ENCODE peak calls at places on chromosomes 11 and 22, in five cellular contexts. Q is HCT116, J is GM12878, M is H1, A is HepG2. F is an unnamed sample.
A peak's percentile ranks its signal among the peaks of the same experiment; 100 is the strongest.

GRCh38 chr22:46902998-46903916 is 140.8 kb downstream of the TBC1D22A start:
- DNase-seq in M (no peak), J (no peak), A (no peak), Q (no peak), F (no peak)

GRCh38 chr22:35705141-35705540 is 12.5 kb upstream of the APOL5 start:
- DNase-seq in A (no peak), Q (no peak), J (no peak), M (no peak), F (no peak)

GRCh38 chr11:134151083-134151747 is 72.6 kb downstream of the NCAPD3 start:
- DNase-seq in A (no peak), M (no peak), J (no peak), Q (no peak), F (no peak)

GRCh38 chr11:109026891-109027489 is 362.1 kb downstream of the DDX10 start:
- DNase-seq in Q (no peak), A (no peak), J (no peak), M (no peak), F (no peak)

GRCh38 chr11:107856180-107856980 is 2.2 kb downstream of the SLC35F2 start:
- DNase-seq in J (no peak), Q (peak; percentile 33), A (no peak), M (no peak), F (no peak)

GRCh38 chr22:45581549-45582080 is 78.9 kb downstream of the FBLN1 start:
- DNase-seq in A (no peak), J (no peak), Q (no peak), M (no peak), F (no peak)

GRCh38 chr11:14065153-14065552 is 102.6 kb downstream of the SPON1 start:
- DNase-seq in J (no peak), M (no peak), Q (no peak), A (no peak), F (no peak)

GRCh38 chr11:133694701-133695100 is 150.6 kb downstream of the SPATA19 start:
- DNase-seq in J (no peak), A (no peak), M (no peak), Q (no peak), F (no peak)

GRCh38 chr11:11449327-11449726 is 96.3 kb upstream of the CSNK2A3 start:
- DNase-seq in J (no peak), Q (no peak), M (no peak), A (no peak), F (no peak)

DNA sequence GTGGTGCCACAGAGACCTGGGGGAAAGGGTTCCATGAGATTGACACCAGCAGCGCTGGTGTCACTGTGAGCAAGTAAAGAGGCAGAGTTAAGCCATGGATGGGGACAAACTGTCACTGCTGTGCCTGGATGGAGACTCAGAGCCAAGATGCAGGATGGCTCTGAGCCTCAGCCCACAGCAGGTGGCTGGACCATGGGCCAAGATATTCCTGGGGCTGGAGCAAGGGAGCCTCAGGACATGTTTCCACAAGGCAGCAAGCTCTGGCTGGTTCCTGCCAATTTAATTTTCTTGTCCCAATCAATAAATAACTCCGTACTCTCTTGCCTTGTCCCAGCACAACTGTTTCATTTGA is 23.0 kb downstream of the MYO18B start:
- DNase-seq in M (no peak), Q (no peak), A (no peak), J (no peak), F (no peak)
- H3K4me1 ChIP-seq in M (no peaks in the 10 kb centered on the region), Q (peaks cover 7% of the 10 kb centered on the region), A (peaks cover 24% of the 10 kb centered on the region), J (peaks cover 3% of the 10 kb centered on the region), F (no peaks in the 10 kb centered on the region)

GRCh38 chr11:104570088-104570701 is 328.1 kb downstream of the CASP12 start:
- DNase-seq in Q (no peak), J (no peak), A (no peak), M (no peak), F (no peak)
- TF ChIP-seq ZNF274 in Q (no peak), J (no peak), A (no peak), M (no peak), F (no peak)

GRCh38 chr11:60338053-60338452 is 11.0 kb downstream of the MS4A6E start:
- DNase-seq in M (no peak), Q (no peak), A (no peak), J (no peak), F (no peak)

GRCh38 chr11:60334005-60334620 is 7.1 kb downstream of the MS4A6E start:
- DNase-seq in J (no peak), Q (peak; percentile 73), M (peak; percentile 50), A (peak; percentile 42), F (peak; percentile 78)

GRCh38 chr11:60332923-60333322 is 5.9 kb downstream of the MS4A6E start:
- DNase-seq in M (no peak), A (no peak), J (no peak), Q (no peak), F (no peak)

DNA sequence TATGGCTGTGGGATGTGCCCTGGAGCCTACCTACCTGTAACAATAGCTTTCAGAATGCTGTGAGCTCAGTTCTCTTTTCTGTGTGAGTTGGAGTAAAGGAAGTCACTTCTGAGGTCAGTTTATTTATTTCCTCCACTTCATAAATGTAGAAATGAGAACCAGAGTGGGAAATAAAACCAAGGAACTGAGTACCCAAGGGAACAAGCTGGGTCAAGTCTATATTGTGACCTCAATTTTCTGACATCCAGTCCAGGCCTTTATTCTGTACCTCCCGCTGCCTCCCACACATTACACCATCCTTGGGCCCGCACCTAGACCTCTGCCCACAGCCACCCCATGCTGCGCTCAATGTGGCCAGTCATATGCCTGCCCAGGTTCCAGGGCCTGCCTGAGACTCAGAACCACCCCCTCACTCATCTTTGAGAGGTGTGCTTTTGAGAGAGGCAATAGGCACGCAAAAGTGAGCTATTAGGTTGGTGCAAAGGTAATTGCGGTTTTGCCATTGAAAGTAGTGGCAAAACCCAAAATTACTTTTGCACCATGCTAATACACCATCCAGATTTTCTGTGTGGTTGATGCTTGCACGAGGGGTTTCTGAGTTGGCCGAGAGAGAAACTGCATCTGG is 9.8 kb downstream of the MS4A6E start:
- DNase-seq in A (no peak), Q (no peak), M (no peak), J (peak; percentile 55), F (no peak)
- H3K4me1 ChIP-seq in A (no peaks in the 10 kb centered on the region), Q (no peaks in the 10 kb centered on the region), M (no peaks in the 10 kb centered on the region), J (peaks cover 22% of the 10 kb centered on the region), F (no peaks in the 10 kb centered on the region)

DNA sequence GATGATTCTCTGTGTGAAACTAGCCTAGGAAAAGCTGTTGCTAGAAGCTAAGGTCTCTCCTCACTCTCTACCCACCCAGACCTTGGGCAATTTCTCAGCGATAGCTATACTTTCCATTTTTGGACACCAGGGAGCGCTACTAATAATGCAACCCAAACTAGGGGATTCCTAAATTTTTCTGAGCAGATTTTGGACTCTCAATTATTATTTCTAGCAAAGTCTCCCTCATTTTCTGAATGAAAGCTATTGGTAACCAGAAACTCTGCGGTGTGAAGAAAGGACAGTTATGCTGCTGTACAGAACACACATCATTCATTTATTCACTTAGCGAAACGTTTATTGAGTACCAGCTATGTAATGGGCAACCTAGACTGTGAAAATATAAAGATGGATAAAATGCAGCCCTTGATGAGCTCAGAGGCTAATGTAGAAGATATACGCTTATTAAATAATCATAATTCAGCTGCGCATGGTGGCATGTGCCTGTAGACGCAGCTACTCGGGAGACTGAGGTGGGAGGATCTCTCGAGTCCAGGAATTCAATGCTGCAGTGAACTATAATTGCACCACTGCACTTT is 6.1 kb upstream of the STIM1 start:
- DNase-seq in Q (no peak), J (no peak), M (no peak), A (peak; percentile 41), F (no peak)
- TF ChIP-seq ZNF274 in Q (no peak), J (no peak), M (no peak), A (no peak), F (no peak)

DNA sequence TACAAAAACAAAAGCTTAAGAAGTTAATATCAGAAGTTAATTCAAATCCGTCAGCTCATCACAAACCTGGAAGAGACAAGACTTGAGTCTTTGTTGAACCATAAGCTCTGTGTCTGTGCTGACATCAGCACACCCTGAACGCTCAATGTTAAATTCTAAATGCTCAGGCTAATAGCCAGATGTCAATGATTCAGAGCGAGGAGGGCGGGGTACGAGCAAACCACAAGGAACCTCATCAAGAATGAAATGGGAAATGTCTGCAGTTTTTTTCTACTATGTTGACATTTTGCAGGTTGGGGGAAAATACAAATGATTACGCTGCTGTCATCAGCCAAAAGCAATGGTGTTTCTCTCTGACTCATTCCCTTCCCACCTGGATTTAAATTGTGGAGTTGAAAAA is 1057.2 kb downstream of the NTM start:
- DNase-seq in Q (no peak), J (no peak), A (no peak), M (no peak), F (no peak)
- H3K4me1 ChIP-seq in Q (no peaks in the 10 kb centered on the region), J (no peaks in the 10 kb centered on the region), A (no peaks in the 10 kb centered on the region), M (peaks cover 9% of the 10 kb centered on the region), F (peaks cover 4% of the 10 kb centered on the region)

GRCh38 chr11:97349201-97349600 is 959.4 kb downstream of the JRKL start:
- DNase-seq in A (no peak), Q (no peak), J (no peak), M (no peak), F (no peak)

GRCh38 chr11:97345031-97345430 is 955.2 kb downstream of the JRKL start:
- DNase-seq in A (no peak), Q (no peak), J (no peak), M (no peak), F (no peak)
- TF ChIP-seq ZNF274 in A (no peak), Q (no peak), J (no peak), M (no peak), F (no peak)

DNA sequence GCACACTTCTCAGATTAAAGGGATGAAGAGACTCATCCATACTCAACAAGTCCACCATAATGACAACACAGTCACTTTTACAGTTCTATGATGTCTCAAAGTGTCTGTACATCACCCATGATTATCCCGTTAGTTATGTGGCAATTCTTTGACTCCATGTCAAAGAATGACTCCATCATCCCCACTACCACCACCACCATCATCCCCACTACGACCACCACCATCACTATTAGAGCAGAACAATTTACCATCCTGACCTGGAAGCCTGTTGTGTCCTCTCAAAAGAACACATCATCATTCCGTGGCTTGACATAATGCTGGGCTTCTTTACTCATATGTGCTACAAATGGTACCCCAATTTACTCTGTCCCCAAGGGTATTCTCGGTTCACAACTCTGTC is 13.7 kb downstream of the PRR5L start:
- DNase-seq in Q (no peak), J (no peak), A (no peak), M (no peak), F (no peak)
- H3K4me1 ChIP-seq in Q (no peaks in the 10 kb centered on the region), J (no peaks in the 10 kb centered on the region), A (no peaks in the 10 kb centered on the region), M (no peaks in the 10 kb centered on the region), F (no peaks in the 10 kb centered on the region)